ENCODE peak calls at places on chromosome 1, in nine cellular contexts. One of them, this sample, is unnamed.

GRCh38 chr1:43881415-43881814 is 52.2 kb upstream of the ARTN start:
- DNase-seq in tibial artery: peak
- DNase-seq in CD8-positive, alpha-beta T cell: no peak
- DNase-seq in AG04450: no peak
- DNase-seq in IMR-90: no peak
- DNase-seq in ascending aorta: no peak
- DNase-seq in GM06990: no peak
- DNase-seq in HFF-Myc: peak
- DNase-seq in astrocyte of the spinal cord: no peak
- DNase-seq in this sample: no peak

GRCh38 chr1:198849108-198849507 is 210.3 kb downstream of the PTPRC start:
- DNase-seq in tibial artery: no peak
- DNase-seq in CD8-positive, alpha-beta T cell: no peak
- DNase-seq in AG04450: no peak
- DNase-seq in IMR-90: no peak
- DNase-seq in ascending aorta: no peak
- DNase-seq in GM06990: no peak
- DNase-seq in HFF-Myc: no peak
- DNase-seq in astrocyte of the spinal cord: peak
- DNase-seq in this sample: no peak

GRCh38 chr1:20367626-20368025 is 77.0 kb downstream of the VWA5B1 start:
- DNase-seq in tibial artery: no peak
- DNase-seq in CD8-positive, alpha-beta T cell: no peak
- DNase-seq in AG04450: no peak
- DNase-seq in IMR-90: no peak
- DNase-seq in ascending aorta: no peak
- DNase-seq in GM06990: no peak
- DNase-seq in HFF-Myc: no peak
- DNase-seq in astrocyte of the spinal cord: no peak
- DNase-seq in this sample: no peak

GRCh38 chr1:201282931-201283829 is at the start of gene PKP1:
- DNase-seq in tibial artery: no peak
- DNase-seq in CD8-positive, alpha-beta T cell: peak
- DNase-seq in AG04450: no peak
- DNase-seq in IMR-90: peak
- DNase-seq in ascending aorta: no peak
- DNase-seq in GM06990: no peak
- DNase-seq in HFF-Myc: no peak
- DNase-seq in astrocyte of the spinal cord: no peak
- DNase-seq in this sample: no peak

GRCh38 chr1:1554926-1555915 is 14.8 kb upstream of the TMEM240 start:
- DNase-seq in tibial artery: no peak
- DNase-seq in CD8-positive, alpha-beta T cell: no peak
- DNase-seq in AG04450: no peak
- DNase-seq in IMR-90: peak
- DNase-seq in ascending aorta: no peak
- DNase-seq in GM06990: no peak
- DNase-seq in HFF-Myc: peak
- DNase-seq in astrocyte of the spinal cord: peak
- DNase-seq in this sample: peak

GRCh38 chr1:181324797-181325616 is 158.3 kb upstream of the CACNA1E start:
- DNase-seq in tibial artery: no peak
- DNase-seq in CD8-positive, alpha-beta T cell: peak
- DNase-seq in AG04450: no peak
- DNase-seq in IMR-90: no peak
- DNase-seq in ascending aorta: no peak
- DNase-seq in GM06990: no peak
- DNase-seq in HFF-Myc: no peak
- DNase-seq in astrocyte of the spinal cord: no peak
- DNase-seq in this sample: no peak

GRCh38 chr1:239361403-239361802 is 25.0 kb upstream of the CHRM3 start:
- DNase-seq in tibial artery: no peak
- DNase-seq in CD8-positive, alpha-beta T cell: no peak
- DNase-seq in AG04450: no peak
- DNase-seq in IMR-90: peak
- DNase-seq in ascending aorta: no peak
- DNase-seq in GM06990: no peak
- DNase-seq in HFF-Myc: peak
- DNase-seq in astrocyte of the spinal cord: peak
- DNase-seq in this sample: peak

GRCh38 chr1:192477630-192478029 is 97.9 kb upstream of the RGS1 start:
- DNase-seq in tibial artery: no peak
- DNase-seq in CD8-positive, alpha-beta T cell: no peak
- DNase-seq in AG04450: no peak
- DNase-seq in IMR-90: peak
- DNase-seq in ascending aorta: no peak
- DNase-seq in GM06990: peak
- DNase-seq in HFF-Myc: no peak
- DNase-seq in astrocyte of the spinal cord: peak
- DNase-seq in this sample: peak

GRCh38 chr1:64042331-64043100 is 160.9 kb upstream of the UBE2U start:
- DNase-seq in tibial artery: peak
- DNase-seq in CD8-positive, alpha-beta T cell: no peak
- DNase-seq in AG04450: peak
- DNase-seq in IMR-90: peak
- DNase-seq in ascending aorta: peak
- DNase-seq in GM06990: no peak
- DNase-seq in HFF-Myc: peak
- DNase-seq in astrocyte of the spinal cord: peak
- DNase-seq in this sample: peak

GRCh38 chr1:55131218-55131617 is 83.9 kb downstream of the USP24 start:
- DNase-seq in tibial artery: no peak
- DNase-seq in CD8-positive, alpha-beta T cell: no peak
- DNase-seq in AG04450: peak
- DNase-seq in IMR-90: peak
- DNase-seq in ascending aorta: no peak
- DNase-seq in GM06990: no peak
- DNase-seq in HFF-Myc: no peak
- DNase-seq in astrocyte of the spinal cord: peak
- DNase-seq in this sample: no peak

DNA sequence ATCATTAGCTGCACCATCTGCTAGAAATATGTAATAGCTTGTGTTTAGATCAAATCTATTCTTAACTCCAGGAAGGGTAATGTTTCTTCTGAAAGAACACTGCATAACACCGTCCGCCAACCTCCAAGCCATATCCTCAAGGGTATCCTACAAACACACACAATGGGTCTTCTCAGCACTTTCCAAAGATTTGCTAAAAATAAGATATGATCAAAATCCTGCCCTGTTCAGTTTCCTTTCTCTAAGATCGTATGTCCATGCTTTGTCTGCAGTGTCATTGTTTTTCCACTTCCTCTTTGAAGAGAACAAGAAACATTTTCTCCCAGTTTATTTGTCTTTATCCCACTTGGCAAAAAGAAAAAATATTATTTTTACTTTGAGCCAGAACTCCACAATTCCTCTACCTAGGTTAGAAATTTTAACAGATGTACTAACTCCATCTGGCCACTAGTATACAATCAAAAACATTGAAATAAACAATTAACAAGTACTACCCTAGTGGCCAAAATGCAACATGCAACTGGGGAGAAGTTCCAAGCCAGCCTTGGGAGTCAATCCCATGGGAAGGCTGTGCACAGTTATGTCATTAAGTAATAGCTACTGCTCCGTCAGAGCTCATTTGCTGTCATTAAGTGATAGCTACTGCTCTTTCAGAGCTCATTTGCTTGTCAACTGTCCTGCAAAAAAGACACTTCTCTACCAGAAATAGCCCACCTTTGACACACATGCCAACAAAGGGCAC is 37.8 kb downstream of the FRRS1 start:
- DNase-seq in tibial artery: no peak
- DNase-seq in CD8-positive, alpha-beta T cell: no peak
- DNase-seq in AG04450: no peak
- DNase-seq in IMR-90: peak
- DNase-seq in ascending aorta: no peak
- DNase-seq in GM06990: no peak
- DNase-seq in HFF-Myc: no peak
- DNase-seq in astrocyte of the spinal cord: peak
- DNase-seq in this sample: no peak
- TF ChIP-seq CTCF in tibial artery: peak
- TF ChIP-seq CTCF in CD8-positive, alpha-beta T cell: peak
- TF ChIP-seq CTCF in AG04450: peak
- TF ChIP-seq CTCF in IMR-90: peak
- TF ChIP-seq CTCF in ascending aorta: peak
- TF ChIP-seq CTCF in GM06990: peak
- TF ChIP-seq CTCF in HFF-Myc: peak
- TF ChIP-seq CTCF in astrocyte of the spinal cord: peak
- TF ChIP-seq CTCF in this sample: peak

GRCh38 chr1:155073377-155074272 is 5.0 kb upstream of the EFNA3 start:
- DNase-seq in tibial artery: no peak
- DNase-seq in CD8-positive, alpha-beta T cell: no peak
- DNase-seq in AG04450: no peak
- DNase-seq in IMR-90: no peak
- DNase-seq in ascending aorta: no peak
- DNase-seq in GM06990: no peak
- DNase-seq in HFF-Myc: no peak
- DNase-seq in astrocyte of the spinal cord: no peak
- DNase-seq in this sample: no peak

GRCh38 chr1:155070392-155070700 is 6.8 kb downstream of the EFNA4 start:
- DNase-seq in tibial artery: no peak
- DNase-seq in CD8-positive, alpha-beta T cell: no peak
- DNase-seq in AG04450: no peak
- DNase-seq in IMR-90: no peak
- DNase-seq in ascending aorta: no peak
- DNase-seq in GM06990: no peak
- DNase-seq in HFF-Myc: no peak
- DNase-seq in astrocyte of the spinal cord: no peak
- DNase-seq in this sample: no peak

GRCh38 chr1:155070721-155071556 is 7.4 kb downstream of the EFNA4 start:
- DNase-seq in tibial artery: peak
- DNase-seq in CD8-positive, alpha-beta T cell: peak
- DNase-seq in AG04450: no peak
- DNase-seq in IMR-90: peak
- DNase-seq in ascending aorta: no peak
- DNase-seq in GM06990: peak
- DNase-seq in HFF-Myc: no peak
- DNase-seq in astrocyte of the spinal cord: peak
- DNase-seq in this sample: peak

GRCh38 chr1:155072531-155073289 is 5.9 kb upstream of the EFNA3 start:
- DNase-seq in tibial artery: no peak
- DNase-seq in CD8-positive, alpha-beta T cell: no peak
- DNase-seq in AG04450: no peak
- DNase-seq in IMR-90: no peak
- DNase-seq in ascending aorta: no peak
- DNase-seq in GM06990: no peak
- DNase-seq in HFF-Myc: no peak
- DNase-seq in astrocyte of the spinal cord: no peak
- DNase-seq in this sample: no peak

GRCh38 chr1:155071701-155072100 is 6.9 kb upstream of the EFNA3 start:
- DNase-seq in tibial artery: no peak
- DNase-seq in CD8-positive, alpha-beta T cell: no peak
- DNase-seq in AG04450: no peak
- DNase-seq in IMR-90: no peak
- DNase-seq in ascending aorta: no peak
- DNase-seq in GM06990: no peak
- DNase-seq in HFF-Myc: no peak
- DNase-seq in astrocyte of the spinal cord: no peak
- DNase-seq in this sample: no peak
- H3K4me3 ChIP-seq in tibial artery: no peak
- H3K4me3 ChIP-seq in CD8-positive, alpha-beta T cell: no peak
- H3K4me3 ChIP-seq in AG04450: no peak
- H3K4me3 ChIP-seq in IMR-90: no peak
- H3K4me3 ChIP-seq in ascending aorta: peak
- H3K4me3 ChIP-seq in GM06990: no peak
- H3K4me3 ChIP-seq in HFF-Myc: no peak
- H3K4me3 ChIP-seq in astrocyte of the spinal cord: no peak
- H3K4me3 ChIP-seq in this sample: no peak

GRCh38 chr1:26538480-26539412 is 9.2 kb downstream of the RPS6KA1 start:
- DNase-seq in tibial artery: no peak
- DNase-seq in CD8-positive, alpha-beta T cell: no peak
- DNase-seq in AG04450: no peak
- DNase-seq in IMR-90: peak
- DNase-seq in ascending aorta: no peak
- DNase-seq in GM06990: no peak
- DNase-seq in HFF-Myc: no peak
- DNase-seq in astrocyte of the spinal cord: no peak
- DNase-seq in this sample: peak

GRCh38 chr1:26539722-26540121 is 10.2 kb downstream of the RPS6KA1 start:
- DNase-seq in tibial artery: no peak
- DNase-seq in CD8-positive, alpha-beta T cell: no peak
- DNase-seq in AG04450: no peak
- DNase-seq in IMR-90: peak
- DNase-seq in ascending aorta: no peak
- DNase-seq in GM06990: no peak
- DNase-seq in HFF-Myc: no peak
- DNase-seq in astrocyte of the spinal cord: no peak
- DNase-seq in this sample: peak

GRCh38 chr1:26536081-26536480 is 6.5 kb downstream of the RPS6KA1 start:
- DNase-seq in tibial artery: no peak
- DNase-seq in CD8-positive, alpha-beta T cell: no peak
- DNase-seq in AG04450: no peak
- DNase-seq in IMR-90: no peak
- DNase-seq in ascending aorta: no peak
- DNase-seq in GM06990: no peak
- DNase-seq in HFF-Myc: no peak
- DNase-seq in astrocyte of the spinal cord: no peak
- DNase-seq in this sample: no peak

GRCh38 chr1:26536521-26536920 is 7.0 kb downstream of the RPS6KA1 start:
- DNase-seq in tibial artery: no peak
- DNase-seq in CD8-positive, alpha-beta T cell: no peak
- DNase-seq in AG04450: no peak
- DNase-seq in IMR-90: no peak
- DNase-seq in ascending aorta: no peak
- DNase-seq in GM06990: no peak
- DNase-seq in HFF-Myc: no peak
- DNase-seq in astrocyte of the spinal cord: no peak
- DNase-seq in this sample: no peak

GRCh38 chr1:26537951-26538352 is 8.4 kb downstream of the RPS6KA1 start:
- DNase-seq in tibial artery: no peak
- DNase-seq in CD8-positive, alpha-beta T cell: no peak
- DNase-seq in AG04450: no peak
- DNase-seq in IMR-90: peak
- DNase-seq in ascending aorta: no peak
- DNase-seq in GM06990: no peak
- DNase-seq in HFF-Myc: no peak
- DNase-seq in astrocyte of the spinal cord: peak
- DNase-seq in this sample: peak
- TF ChIP-seq CTCF in tibial artery: no peak
- TF ChIP-seq CTCF in CD8-positive, alpha-beta T cell: no peak
- TF ChIP-seq CTCF in AG04450: peak
- TF ChIP-seq CTCF in IMR-90: peak
- TF ChIP-seq CTCF in ascending aorta: no peak
- TF ChIP-seq CTCF in GM06990: peak
- TF ChIP-seq CTCF in HFF-Myc: peak
- TF ChIP-seq CTCF in astrocyte of the spinal cord: peak
- TF ChIP-seq CTCF in this sample: peak

DNA sequence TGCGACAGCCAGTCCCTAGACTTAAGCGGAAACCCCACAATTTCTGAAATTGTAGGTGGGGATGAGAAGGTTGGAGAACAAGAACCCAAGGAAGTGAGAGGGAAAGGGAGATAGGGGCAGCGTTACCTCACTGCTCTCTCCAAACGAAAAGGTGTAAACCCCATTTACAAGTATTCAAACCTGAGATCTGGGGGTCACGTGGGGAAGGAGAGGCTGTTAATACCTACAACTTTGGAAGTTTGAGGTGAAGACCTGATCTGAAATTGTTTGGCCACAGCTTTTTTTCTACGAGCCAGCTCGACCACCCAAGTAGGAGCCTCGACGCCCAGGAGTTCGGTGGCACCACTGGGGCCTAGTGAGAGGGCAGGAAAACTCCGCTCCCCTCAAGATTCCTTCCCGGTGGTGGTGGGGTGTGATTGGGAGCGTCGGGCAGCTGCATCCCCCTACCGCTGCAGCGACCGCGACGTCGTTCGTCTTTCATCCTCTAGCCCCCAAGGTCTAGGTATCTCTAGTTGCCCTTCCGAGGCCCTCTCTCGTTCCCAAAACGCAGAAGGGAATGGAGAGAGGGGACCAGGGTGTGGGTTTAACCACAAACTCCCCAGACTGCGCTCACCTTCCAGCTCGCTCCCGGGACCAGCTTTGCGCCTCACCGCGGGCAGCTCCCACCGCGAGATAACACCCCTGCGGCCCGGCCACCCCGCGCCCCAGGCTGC is 907 bp downstream of the PTPN14 start:
- DNase-seq in tibial artery: no peak
- DNase-seq in CD8-positive, alpha-beta T cell: no peak
- DNase-seq in AG04450: no peak
- DNase-seq in IMR-90: no peak
- DNase-seq in ascending aorta: no peak
- DNase-seq in GM06990: no peak
- DNase-seq in HFF-Myc: no peak
- DNase-seq in astrocyte of the spinal cord: peak
- DNase-seq in this sample: peak
- H3K4me3 ChIP-seq in tibial artery: peak
- H3K4me3 ChIP-seq in CD8-positive, alpha-beta T cell: no peak
- H3K4me3 ChIP-seq in AG04450: peak
- H3K4me3 ChIP-seq in IMR-90: peak
- H3K4me3 ChIP-seq in ascending aorta: peak
- H3K4me3 ChIP-seq in GM06990: no peak
- H3K4me3 ChIP-seq in HFF-Myc: peak
- H3K4me3 ChIP-seq in astrocyte of the spinal cord: peak
- H3K4me3 ChIP-seq in this sample: peak